ENCODE peak calls at places on chromosomes 2 and 18, in four cellular contexts. N, Q, W and I are unnamed samples.

GRCh38 chr2:173997779-173998178 is 32.6 kb upstream of the SP3 start:
- DNase-seq in N (peak), W (no peak), Q (no peak), I (no peak)

GRCh38 chr18:50468802-50469201 is 91.1 kb upstream of the MAPK4 start:
- DNase-seq in N (no peak), Q (no peak), W (no peak), I (no peak)

GRCh38 chr18:47750889-47751423 is 179.5 kb downstream of the SMAD2 start:
- DNase-seq in W (no peak), N (no peak), Q (no peak), I (no peak)

GRCh38 chr2:74573747-74574562 is 19.4 kb downstream of the DOK1 start:
- DNase-seq in Q (peak), N (no peak), W (no peak), I (no peak)

GRCh38 chr2:26141145-26141769 is 31.6 kb upstream of the GAREM2 start:
- DNase-seq in W (no peak), Q (no peak), N (no peak), I (no peak)

GRCh38 chr18:22559414-22560282 is 141.9 kb upstream of the CTAGE1 start:
- DNase-seq in W (peak), Q (no peak), N (peak), I (peak)

GRCh38 chr2:239399404-239399999 is 1.3 kb downstream of the HDAC4 start:
- DNase-seq in W (no peak), N (peak), Q (no peak), I (peak)

GRCh38 chr2:191629001-191629453 is 48.9 kb upstream of the NABP1 start:
- DNase-seq in W (no peak), Q (peak), N (no peak), I (no peak)

GRCh38 chr18:53698907-53699306 is 525.6 kb downstream of the MBD2 start:
- DNase-seq in Q (peak), W (no peak), N (no peak), I (no peak)

GRCh38 chr2:241386519-241386918 is 30.4 kb downstream of the FARP2 start:
- DNase-seq in W (no peak), N (no peak), Q (no peak), I (no peak)

GRCh38 chr2:219460424-219460926 is 25.8 kb downstream of the SPEG start:
- DNase-seq in N (no peak), Q (no peak), W (peak), I (peak)

GRCh38 chr2:43171789-43172188 is 54.6 kb downstream of the ZFP36L2 start:
- DNase-seq in W (no peak), N (peak), Q (no peak), I (no peak)

GRCh38 chr2:10446631-10447030 is 1.5 kb downstream of the ODC1 start:
- DNase-seq in N (no peak), W (no peak), Q (peak), I (no peak)

GRCh38 chr2:235005603-235006259 is 53.9 kb downstream of the SH3BP4 start:
- DNase-seq in Q (no peak), N (peak), W (peak), I (no peak)

GRCh38 chr2:69989017-69989416 is 27.6 kb upstream of the ASPRV1 start:
- DNase-seq in Q (no peak), N (no peak), W (no peak), I (no peak)

GRCh38 chr2:230408244-230408842 is 7.7 kb upstream of the SP100 start:
- DNase-seq in W (peak), Q (no peak), N (peak), I (no peak)

GRCh38 chr2:44102790-44103642 is 65.7 kb upstream of the PPM1B start:
- DNase-seq in W (no peak), Q (no peak), N (no peak), I (no peak)

GRCh38 chr2:152309352-152310214 is 25.4 kb upstream of the FMNL2 start:
- DNase-seq in Q (no peak), W (no peak), N (no peak), I (no peak)

DNA sequence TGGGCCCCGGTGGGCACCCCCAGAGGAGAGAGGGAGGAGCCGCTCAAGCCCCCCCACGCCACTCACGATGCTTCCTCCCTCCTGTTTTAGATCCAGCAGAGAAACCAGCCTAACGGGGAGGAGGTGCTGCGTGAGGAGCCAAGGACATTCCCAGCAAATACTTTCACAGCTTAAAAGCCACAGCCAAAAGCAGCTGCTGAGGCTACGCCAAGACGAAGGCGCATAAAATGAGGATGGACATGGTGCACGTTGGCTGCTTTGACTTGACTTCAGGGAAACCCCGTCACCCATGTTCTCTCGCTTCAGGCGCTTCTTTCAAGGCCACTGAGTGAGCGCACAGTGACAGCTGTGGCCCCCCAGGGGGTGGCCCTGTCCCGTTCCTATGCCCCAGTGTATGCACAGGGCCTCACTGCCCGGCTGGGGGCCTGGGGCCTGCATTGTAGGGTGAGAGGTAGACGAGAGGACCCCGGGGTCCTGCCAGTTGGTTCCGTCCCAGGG is 72.1 kb upstream of the PXDN start:
- DNase-seq in W (peak), N (peak), Q (no peak), I (no peak)
- H3K4me3 ChIP-seq in W (no peak), N (no peak), Q (no peak), I (peak)

GRCh38 chr2:105786231-105787230 is 41.8 kb downstream of the NCK2 start:
- DNase-seq in Q (no peak), N (no peak), W (no peak), I (no peak)

GRCh38 chr2:105789745-105790466 is 45.2 kb downstream of the NCK2 start:
- DNase-seq in N (peak), Q (peak), W (peak), I (no peak)

GRCh38 chr2:105785095-105785847 is 40.6 kb downstream of the NCK2 start:
- DNase-seq in N (no peak), W (no peak), Q (no peak), I (no peak)

GRCh38 chr2:105788670-105789290 is 44.1 kb downstream of the NCK2 start:
- DNase-seq in Q (no peak), N (no peak), W (no peak), I (no peak)

GRCh38 chr2:105787376-105788318 is 42.9 kb downstream of the NCK2 start:
- DNase-seq in Q (peak), N (no peak), W (no peak), I (no peak)
- TF ChIP-seq CTCF in Q (peak), N (no peak), W (peak), I (no peak)

DNA sequence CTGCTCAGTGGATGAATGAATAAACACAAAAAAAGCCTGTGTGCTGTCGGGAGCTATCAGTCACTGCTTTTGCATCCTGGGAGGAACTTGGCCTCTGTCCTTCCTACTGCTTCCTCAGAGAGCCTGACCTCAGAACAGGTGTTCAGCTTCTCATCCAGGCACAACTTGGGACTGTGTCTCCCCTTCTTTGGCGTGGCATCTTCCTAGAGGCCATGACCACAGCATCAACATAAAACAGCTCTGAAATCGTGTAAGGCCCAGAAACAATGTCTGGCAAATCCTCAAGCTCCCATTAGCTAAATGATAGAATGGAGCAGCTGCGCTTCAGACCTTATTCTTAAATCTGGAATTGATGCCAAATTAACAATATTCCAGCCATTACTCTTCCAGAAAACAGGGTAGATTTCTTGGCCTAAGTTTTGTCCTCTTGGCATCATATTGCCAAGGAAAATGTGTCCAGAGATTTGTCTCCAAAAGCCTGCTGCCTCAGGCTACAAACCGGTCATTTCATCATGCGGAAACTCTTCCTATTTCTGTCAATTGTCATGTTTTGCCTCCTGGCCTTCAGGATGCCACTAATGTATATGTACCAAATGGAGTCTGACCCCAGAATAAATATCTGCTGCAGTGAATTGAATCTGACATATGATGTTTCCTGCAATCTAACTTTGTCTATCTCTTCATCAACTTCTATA is 53.2 kb upstream of the RAB27B start:
- DNase-seq in N (peak), W (no peak), Q (no peak), I (no peak)
- H3K27ac ChIP-seq in N (peak), W (no peak), Q (no peak), I (no peak)

GRCh38 chr2:127149384-127149783 is 42.4 kb upstream of the BIN1 start:
- DNase-seq in Q (no peak), W (no peak), N (no peak), I (no peak)
- H3K4me3 ChIP-seq in Q (no peak), W (no peak), N (no peak), I (no peak)

DNA sequence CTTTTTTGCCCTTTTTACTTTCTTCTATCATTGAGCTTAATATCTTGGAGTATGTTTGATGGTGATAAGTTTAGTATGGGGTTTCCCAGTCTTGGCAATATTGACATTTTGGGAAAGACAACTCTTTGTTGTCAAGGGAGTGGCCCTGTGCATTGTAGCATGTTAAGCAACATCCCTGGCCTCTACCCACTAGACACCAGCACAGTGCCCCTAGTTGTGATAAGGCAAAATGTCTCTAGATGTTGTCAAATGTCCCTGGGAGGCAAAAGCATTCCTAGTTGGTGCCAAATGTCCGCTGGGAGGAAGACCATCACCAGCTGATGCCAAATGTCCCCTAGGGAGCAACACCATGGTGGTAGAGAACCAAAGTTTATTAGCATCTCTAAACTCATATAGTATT is 28.2 kb downstream of the GULP1 start:
- DNase-seq in Q (no peak), W (no peak), N (no peak), I (no peak)
- TF ChIP-seq CTCF in Q (no peak), W (no peak), N (no peak), I (no peak)